ENCODE peak calls at places on chromosomes 3 and 15, in seven cellular contexts. S is kidney epithelial cell; E is amniotic epithelial cell; U is heart right ventricle; D is globus pallidus; I is Jurkat, Clone E6-1; K is brain microvascular endothelial cell. J is an unnamed sample.

GRCh38 chr15:39312984-39313383 is 267.9 kb upstream of the THBS1 start:
- DNase-seq in S (no peak), E (peak; percentile 25), U (no peak), D (no peak), I (peak; percentile 65), K (no peak), J (no peak)

GRCh38 chr3:126440709-126440995 is 35.0 kb downstream of the ZXDC start:
- DNase-seq in S (no peak), E (no peak), U (no peak), D (no peak), I (no peak), K (no peak), J (no peak)

GRCh38 chr3:33173103-33173502 is 45.5 kb downstream of the SUSD5 start:
- DNase-seq in S (no peak), E (no peak), U (no peak), D (no peak), I (no peak), K (no peak), J (no peak)

GRCh38 chr15:45431502-45431901 is 53.2 kb upstream of the GATM start:
- DNase-seq in S (no peak), E (no peak), U (no peak), D (no peak), I (no peak), K (no peak), J (no peak)

GRCh38 chr3:65787340-65787739 is 251.4 kb downstream of the MAGI1 start:
- DNase-seq in S (no peak), E (no peak), U (no peak), D (no peak), I (no peak), K (no peak), J (no peak)

GRCh38 chr15:64893481-64894394 is 18.0 kb upstream of the ANKDD1A start:
- DNase-seq in S (peak; percentile 86), E (peak; percentile 99), U (peak; percentile 96), D (peak; percentile 92), I (peak; percentile 98), K (peak; percentile 91), J (peak; percentile 71)

GRCh38 chr3:85740561-85740960 is 781.8 kb downstream of the CADM2 start:
- DNase-seq in S (no peak), E (no peak), U (no peak), D (no peak), I (no peak), K (no peak), J (no peak)

GRCh38 chr3:2247249-2247648 is 148.6 kb downstream of the CNTN4 start:
- DNase-seq in S (no peak), E (no peak), U (no peak), D (no peak), I (no peak), K (no peak), J (no peak)

GRCh38 chr3:10518506-10519150 is 13.2 kb upstream of the ATP2B2 start:
- DNase-seq in S (no peak), E (peak; percentile 84), U (peak; percentile 27), D (no peak), I (no peak), K (peak; percentile 90), J (no peak)

GRCh38 chr3:184523825-184524615 is 37.6 kb upstream of the EPHB3 start:
- DNase-seq in S (peak; percentile 43), E (peak; percentile 51), U (no peak), D (no peak), I (no peak), K (peak; percentile 62), J (no peak)

GRCh38 chr3:125055913-125056705 is at the start of gene HEG1:
- DNase-seq in S (no peak), E (peak; percentile 76), U (peak; percentile 94), D (peak; percentile 87), I (peak; percentile 41), K (peak; percentile 76), J (peak; percentile 59)

GRCh38 chr15:62307551-62307950 is 142.5 kb upstream of the C2CD4B start:
- DNase-seq in S (no peak), E (no peak), U (no peak), D (no peak), I (no peak), K (peak; percentile 67), J (no peak)

GRCh38 chr3:136277634-136278033 is 27.5 kb downstream of the PCCB start:
- DNase-seq in S (no peak), E (no peak), U (no peak), D (no peak), I (no peak), K (no peak), J (peak; percentile 67)

GRCh38 chr3:138078096-138078495 is 37.3 kb downstream of the DZIP1L start:
- DNase-seq in S (peak; percentile 61), E (peak; percentile 84), U (no peak), D (no peak), I (no peak), K (peak; percentile 63), J (no peak)

GRCh38 chr3:49896345-49896744 is 7.3 kb downstream of the MST1R start:
- DNase-seq in S (no peak), E (no peak), U (no peak), D (no peak), I (no peak), K (no peak), J (no peak)

GRCh38 chr3:70855139-70855538 is 542.7 kb upstream of the MDFIC2 start:
- DNase-seq in S (no peak), E (peak; percentile 37), U (no peak), D (no peak), I (no peak), K (no peak), J (no peak)

GRCh38 chr15:38084289-38084688 is 149.8 kb downstream of the TMCO5A start:
- DNase-seq in S (no peak), E (peak; percentile 62), U (no peak), D (no peak), I (no peak), K (peak; percentile 49), J (no peak)

GRCh38 chr3:134232976-134233375 is 17.7 kb downstream of the RYK start:
- DNase-seq in S (no peak), E (no peak), U (no peak), D (no peak), I (no peak), K (no peak), J (no peak)

GRCh38 chr3:196377321-196377720 is 39.1 kb upstream of the TM4SF19 start:
- DNase-seq in S (no peak), E (no peak), U (no peak), D (no peak), I (no peak), K (no peak), J (no peak)

GRCh38 chr3:143650120-143650519 is 198.1 kb downstream of the SLC9A9 start:
- DNase-seq in S (no peak), E (no peak), U (no peak), D (no peak), I (no peak), K (no peak), J (no peak)

GRCh38 chr3:78659386-78659987 is 1108.3 kb downstream of the ROBO1 start:
- DNase-seq in S (no peak), E (peak; percentile 30), U (no peak), D (peak; percentile 60), I (peak; percentile 47), K (peak; percentile 48), J (no peak)

GRCh38 chr15:52112203-52112750 is 298 bp downstream of the BCL2L10 start:
- DNase-seq in S (no peak), E (no peak), U (peak; percentile 27), D (no peak), I (no peak), K (no peak), J (no peak)

GRCh38 chr3:194262345-194263305 is 88.5 kb downstream of the CPN2 start:
- DNase-seq in S (no peak), E (no peak), U (no peak), D (no peak), I (no peak), K (no peak), J (no peak)

GRCh38 chr15:73323374-73323955 is 45.3 kb downstream of the HCN4 start:
- DNase-seq in S (no peak), E (no peak), U (no peak), D (no peak), I (no peak), K (no peak), J (no peak)

GRCh38 chr3:122076414-122077292 is 21.5 kb downstream of the CD86 start:
- DNase-seq in S (no peak), E (no peak), U (no peak), D (no peak), I (no peak), K (no peak), J (no peak)

GRCh38 chr15:51841401-51842040 is 12.1 kb downstream of the TMOD3 start:
- DNase-seq in S (no peak), E (no peak), U (no peak), D (no peak), I (no peak), K (no peak), J (no peak)

GRCh38 chr3:94336076-94336741 is 273.3 kb downstream of the NSUN3 start:
- DNase-seq in S (no peak), E (peak; percentile 75), U (no peak), D (peak; percentile 54), I (peak; percentile 19), K (peak; percentile 40), J (no peak)

GRCh38 chr3:152320201-152320617 is 51.5 kb downstream of the MBNL1 start:
- DNase-seq in S (no peak), E (peak; percentile 34), U (no peak), D (peak; percentile 45), I (no peak), K (peak; percentile 53), J (no peak)

GRCh38 chr3:194314669-194315068 is 36.5 kb downstream of the CPN2 start:
- DNase-seq in S (no peak), E (no peak), U (no peak), D (no peak), I (no peak), K (no peak), J (no peak)

GRCh38 chr3:76065975-76066374 is 280.6 kb upstream of the ZNF717 start:
- DNase-seq in S (no peak), E (peak; percentile 47), U (no peak), D (no peak), I (no peak), K (no peak), J (no peak)